ENCODE peak calls at places on chromosomes 13 and 19, in nine cellular contexts. D is sciatic nerve; O is KG1; R is body of pancreas; I is iPS DF 6.9; H is stimulated activated naive CD8-positive, alpha-beta T cell treated with anti-CD3 and anti-CD28 coated beads, Interleukin-15, amount 100 ng/mL, for 72 hours; M is activated CD8-positive, alpha-beta memory T cell treated with anti-CD3 and anti-CD28 coated beads, Interleukin-2, amount 50 U/mL, for 4 hours; L is activated CD4-positive, CD25-positive, alpha-beta regulatory T cell treated with anti-CD3 and anti-CD28 coated beads, Interleukin-2, amount 50 U/mL, for 16 hours; V is nephron progenitor cell. A is an unnamed sample.

GRCh38 chr19:46373573-46374359 is 26.9 kb downstream of the PPP5C start:
- DNase-seq in I (no peak), M (no peak), L (no peak), V (no peak), R (peak), D (peak), H (no peak), O (no peak), A (no peak)

GRCh38 chr19:43784981-43785808 is 4.4 kb upstream of the KCNN4 start:
- DNase-seq in H (peak), V (peak), R (no peak), I (peak), L (no peak), D (no peak), M (peak), O (peak), A (no peak)

GRCh38 chr19:42554046-42554575 is 25.8 kb upstream of the CEACAM1 start:
- DNase-seq in I (no peak), M (no peak), D (no peak), H (no peak), L (no peak), V (no peak), O (no peak), R (no peak), A (no peak)

GRCh38 chr19:39599116-39599515 is 3.2 kb upstream of the LGALS13 start:
- DNase-seq in I (no peak), O (no peak), D (no peak), V (peak), M (no peak), L (no peak), R (no peak), H (no peak), A (no peak)

GRCh38 chr19:13370948-13371347 is 135.3 kb downstream of the CACNA1A start:
- DNase-seq in L (no peak), O (no peak), M (no peak), R (no peak), V (no peak), D (no peak), H (no peak), I (no peak), A (no peak)

GRCh38 chr19:29769997-29770396 is 41.8 kb upstream of the CCNE1 start:
- DNase-seq in I (no peak), L (no peak), O (no peak), H (no peak), R (no peak), M (no peak), D (no peak), V (no peak), A (no peak)

GRCh38 chr19:3346677-3347353 is 19.6 kb upstream of the NFIC start:
- DNase-seq in V (no peak), O (no peak), M (no peak), I (no peak), D (peak), L (no peak), R (peak), H (no peak), A (no peak)

GRCh38 chr13:84870190-84870589 is 929.0 kb downstream of the SLITRK6 start:
- DNase-seq in I (no peak), M (no peak), H (no peak), V (no peak), O (no peak), L (no peak), D (no peak), R (no peak), A (no peak)

GRCh38 chr19:31348416-31349159 is 648 bp downstream of the TSHZ3 start:
- DNase-seq in M (no peak), V (peak), D (no peak), L (no peak), H (no peak), O (no peak), I (no peak), R (no peak), A (no peak)

GRCh38 chr13:30847697-30848307 is 58.3 kb upstream of the MEDAG start:
- DNase-seq in M (no peak), O (no peak), L (no peak), H (no peak), D (no peak), V (no peak), I (no peak), R (no peak), A (no peak)

GRCh38 chr13:93859666-93860065 is 619.8 kb downstream of the DCT start:
- DNase-seq in D (no peak), V (no peak), L (no peak), I (no peak), R (no peak), M (no peak), O (no peak), H (no peak), A (no peak)

GRCh38 chr19:8476524-8476923 is 25.9 kb downstream of the PRAM1 start:
- DNase-seq in V (no peak), L (no peak), O (no peak), I (no peak), R (no peak), M (no peak), H (no peak), D (no peak), A (no peak)

GRCh38 chr13:79392882-79393563 is 13.0 kb downstream of the RBM26 start:
- DNase-seq in H (peak), V (no peak), D (no peak), O (peak), R (no peak), M (no peak), L (no peak), I (no peak), A (no peak)